ENCODE peak calls at places on chromosomes 11 and 22, in five cellular contexts. A, C, P, Z and K are unnamed samples. For H3K4me1, the result is how much of the 10 kb centered on the place peaks cover.

GRCh38 chr11:33387586-33387985 is 130.4 kb downstream of the HIPK3 start:
- DNase-seq in A (no peak), C (no peak), P (no peak), Z (no peak), K (no peak)

GRCh38 chr11:120197977-120198376 is 12.9 kb upstream of the OAF start:
- DNase-seq in A (no peak), C (no peak), P (no peak), Z (no peak), K (no peak)

GRCh38 chr22:26584010-26584409 is 5.9 kb downstream of the TPST2 start:
- DNase-seq in A (no peak), C (no peak), P (no peak), Z (no peak), K (no peak)

GRCh38 chr11:96122601-96123044 is 198.7 kb upstream of the MTMR2 start:
- DNase-seq in A (no peak), C (no peak), P (no peak), Z (no peak), K (no peak)

GRCh38 chr22:36386900-36387663 is 685 bp downstream of the MYH9 start:
- DNase-seq in A (no peak), C (peak), P (peak), Z (peak), K (peak)

GRCh38 chr11:18270102-18270501 is 4.0 kb downstream of the SAA1 start:
- DNase-seq in A (no peak), C (no peak), P (no peak), Z (peak), K (no peak)

GRCh38 chr11:73193251-73194033 is 24.6 kb upstream of the P2RY2 start:
- DNase-seq in A (no peak), C (no peak), P (no peak), Z (peak), K (peak)

GRCh38 chr11:66124564-66124963 is 54.5 kb downstream of the PACS1 start:
- DNase-seq in A (no peak), C (no peak), P (no peak), Z (no peak), K (no peak)

GRCh38 chr11:133366088-133366487 is 166.2 kb downstream of the OPCML start:
- DNase-seq in A (no peak), C (no peak), P (no peak), Z (no peak), K (no peak)

GRCh38 chr11:102971766-102972165 is 16.2 kb upstream of the MMP13 start:
- DNase-seq in A (no peak), C (no peak), P (no peak), Z (no peak), K (no peak)

GRCh38 chr22:44024288-44024908 is at the start of gene PARVB:
- DNase-seq in A (no peak), C (peak), P (peak), Z (no peak), K (peak)

GRCh38 chr11:120135838-120136237 is 2.1 kb downstream of the TRIM29 start:
- DNase-seq in A (no peak), C (no peak), P (peak), Z (peak), K (no peak)

GRCh38 chr22:46437990-46438389 is 99.4 kb downstream of the CELSR1 start:
- DNase-seq in A (no peak), C (no peak), P (no peak), Z (no peak), K (no peak)

GRCh38 chr22:35697142-35697541 is 20.5 kb upstream of the APOL5 start:
- DNase-seq in A (no peak), C (no peak), P (no peak), Z (no peak), K (no peak)

GRCh38 chr11:120205596-120206161 is 5.2 kb upstream of the OAF start:
- DNase-seq in A (no peak), C (no peak), P (no peak), Z (no peak), K (no peak)

GRCh38 chr11:97854357-97854756 is 1166.4 kb upstream of the CNTN5 start:
- DNase-seq in A (no peak), C (no peak), P (no peak), Z (no peak), K (no peak)

GRCh38 chr22:40805239-40805638 is 13.9 kb downstream of the SLC25A17 start:
- DNase-seq in A (no peak), C (no peak), P (no peak), Z (no peak), K (no peak)

GRCh38 chr11:113106507-113106906 is 145.3 kb downstream of the NCAM1 start:
- DNase-seq in A (no peak), C (no peak), P (no peak), Z (no peak), K (no peak)

GRCh38 chr22:32341122-32341740 is 16.4 kb upstream of the RFPL3 start:
- DNase-seq in A (no peak), C (no peak), P (no peak), Z (no peak), K (no peak)

GRCh38 chr11:111665779-111666178 is 63.5 kb downstream of the SIK2 start:
- DNase-seq in A (no peak), C (no peak), P (no peak), Z (no peak), K (no peak)

GRCh38 chr22:21916309-21916918 is 36.2 kb downstream of the PPM1F start:
- DNase-seq in A (no peak), C (no peak), P (no peak), Z (no peak), K (no peak)

GRCh38 chr11:8260202-8260996 is 3.3 kb downstream of the LMO1 start:
- DNase-seq in A (no peak), C (peak), P (no peak), Z (peak), K (no peak)

GRCh38 chr22:27670701-27671412 is 130.7 kb downstream of the MN1 start:
- DNase-seq in A (no peak), C (peak), P (no peak), Z (peak), K (peak)

GRCh38 chr11:3947084-3947483 is 91.6 kb downstream of the STIM1 start:
- DNase-seq in A (peak), C (no peak), P (peak), Z (peak), K (peak)

GRCh38 chr11:135075740-135076139 is 663.7 kb upstream of the B3GAT1 start:
- DNase-seq in A (peak), C (peak), P (peak), Z (peak), K (peak)

GRCh38 chr11:92332986-92333385 is 108.4 kb downstream of the FAT3 start:
- DNase-seq in A (no peak), C (no peak), P (no peak), Z (no peak), K (no peak)

GRCh38 chr22:16988257-16988656 is 19.8 kb downstream of the GAB4 start:
- DNase-seq in A (no peak), C (no peak), P (no peak), Z (no peak), K (no peak)

GRCh38 chr11:14455648-14456430 is 43.8 kb downstream of the COPB1 start:
- DNase-seq in A (no peak), C (no peak), P (no peak), Z (no peak), K (no peak)

GRCh38 chr22:19289475-19290161 is 1.9 kb downstream of the CLTCL1 start:
- DNase-seq in A (no peak), C (no peak), P (no peak), Z (no peak), K (no peak)

GRCh38 chr11:92035488-92035887 is 189.1 kb upstream of the FAT3 start:
- DNase-seq in A (no peak), C (no peak), P (no peak), Z (no peak), K (no peak)

GRCh38 chr22:42714768-42715430 is 5.8 kb downstream of the A4GALT start:
- DNase-seq in A (no peak), C (no peak), P (no peak), Z (no peak), K (no peak)

GRCh38 chr11:125345706-125346561 is 150.1 kb downstream of the FEZ1 start:
- DNase-seq in A (peak), C (peak), P (peak), Z (peak), K (peak)

GRCh38 chr11:66336234-66337102 is at the start of gene RIN1:
- DNase-seq in A (no peak), C (peak), P (peak), Z (peak), K (peak)

GRCh38 chr11:7524831-7525230 is 11.0 kb downstream of the PPFIBP2 start:
- DNase-seq in A (no peak), C (no peak), P (no peak), Z (peak), K (peak)

GRCh38 chr11:72616655-72617054 is 57.6 kb downstream of the PDE2A start:
- DNase-seq in A (no peak), C (no peak), P (no peak), Z (no peak), K (no peak)

GRCh38 chr22:34055525-34056200 is 135.4 kb upstream of the LARGE1 start:
- DNase-seq in A (no peak), C (no peak), P (no peak), Z (no peak), K (no peak)

GRCh38 chr11:45872513-45873356 is 12.7 kb upstream of the MAPK8IP1 start:
- DNase-seq in A (no peak), C (peak), P (no peak), Z (peak), K (no peak)

DNA sequence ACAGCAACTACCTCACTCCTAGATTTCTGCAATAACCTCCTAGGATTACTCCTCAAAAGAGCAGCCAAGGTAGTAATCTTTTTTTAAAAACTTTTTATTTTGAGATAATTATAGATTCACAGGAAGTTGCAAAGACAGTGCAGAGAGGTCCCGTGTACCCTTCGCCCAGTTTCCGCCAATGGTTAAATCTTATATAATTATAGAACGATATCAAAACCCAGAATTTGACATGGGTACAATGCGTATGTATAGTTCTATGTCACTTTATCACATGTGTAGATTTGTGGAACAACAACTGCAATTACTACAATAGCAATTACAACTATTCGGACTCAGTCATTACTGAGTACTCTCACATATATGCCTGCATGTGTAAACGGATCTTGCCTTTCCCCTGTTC is 94.8 kb upstream of the APOA1 start:
- DNase-seq in A (no peak), C (no peak), P (no peak), Z (no peak), K (no peak)
- H3K4me1 ChIP-seq in A (half or more), C (under half), P (under half), Z (under half), K (under half)

GRCh38 chr11:61460474-61460881 is 30.6 kb downstream of the SDHAF2 start:
- DNase-seq in A (no peak), C (no peak), P (peak), Z (no peak), K (no peak)
- H3K4me1 ChIP-seq in A (under half), C (under half), P (under half), Z (under half), K (under half)

GRCh38 chr11:35162795-35163194 is 23.8 kb downstream of the CD44 start:
- DNase-seq in A (no peak), C (no peak), P (no peak), Z (no peak), K (no peak)
- H3K4me1 ChIP-seq in A (half or more), C (half or more), P (under half), Z (half or more), K (half or more)

GRCh38 chr22:28907311-28908008 is 24.1 kb downstream of the ZNRF3 start:
- DNase-seq in A (no peak), C (no peak), P (no peak), Z (peak), K (no peak)
- H3K4me1 ChIP-seq in A (under half), C (half or more), P (under half), Z (half or more), K (under half)

GRCh38 chr11:68827733-68828132 is 14.0 kb downstream of the CPT1A start:
- DNase-seq in A (no peak), C (no peak), P (no peak), Z (no peak), K (no peak)
- H3K4me1 ChIP-seq in A (under half), C (half or more), P (under half), Z (under half), K (half or more)

GRCh38 chr11:2576536-2576935 is 123.3 kb downstream of the KCNQ1OT1 start:
- DNase-seq in A (no peak), C (peak), P (no peak), Z (peak), K (peak)

GRCh38 chr11:2578934-2579280 is 120.9 kb downstream of the KCNQ1OT1 start:
- DNase-seq in A (no peak), C (no peak), P (no peak), Z (no peak), K (peak)

GRCh38 chr11:2578006-2578933 is 121.5 kb downstream of the KCNQ1OT1 start:
- DNase-seq in A (no peak), C (peak), P (peak), Z (peak), K (peak)

GRCh38 chr11:2576116-2576515 is 123.7 kb downstream of the KCNQ1OT1 start:
- DNase-seq in A (no peak), C (peak), P (no peak), Z (peak), K (peak)

DNA sequence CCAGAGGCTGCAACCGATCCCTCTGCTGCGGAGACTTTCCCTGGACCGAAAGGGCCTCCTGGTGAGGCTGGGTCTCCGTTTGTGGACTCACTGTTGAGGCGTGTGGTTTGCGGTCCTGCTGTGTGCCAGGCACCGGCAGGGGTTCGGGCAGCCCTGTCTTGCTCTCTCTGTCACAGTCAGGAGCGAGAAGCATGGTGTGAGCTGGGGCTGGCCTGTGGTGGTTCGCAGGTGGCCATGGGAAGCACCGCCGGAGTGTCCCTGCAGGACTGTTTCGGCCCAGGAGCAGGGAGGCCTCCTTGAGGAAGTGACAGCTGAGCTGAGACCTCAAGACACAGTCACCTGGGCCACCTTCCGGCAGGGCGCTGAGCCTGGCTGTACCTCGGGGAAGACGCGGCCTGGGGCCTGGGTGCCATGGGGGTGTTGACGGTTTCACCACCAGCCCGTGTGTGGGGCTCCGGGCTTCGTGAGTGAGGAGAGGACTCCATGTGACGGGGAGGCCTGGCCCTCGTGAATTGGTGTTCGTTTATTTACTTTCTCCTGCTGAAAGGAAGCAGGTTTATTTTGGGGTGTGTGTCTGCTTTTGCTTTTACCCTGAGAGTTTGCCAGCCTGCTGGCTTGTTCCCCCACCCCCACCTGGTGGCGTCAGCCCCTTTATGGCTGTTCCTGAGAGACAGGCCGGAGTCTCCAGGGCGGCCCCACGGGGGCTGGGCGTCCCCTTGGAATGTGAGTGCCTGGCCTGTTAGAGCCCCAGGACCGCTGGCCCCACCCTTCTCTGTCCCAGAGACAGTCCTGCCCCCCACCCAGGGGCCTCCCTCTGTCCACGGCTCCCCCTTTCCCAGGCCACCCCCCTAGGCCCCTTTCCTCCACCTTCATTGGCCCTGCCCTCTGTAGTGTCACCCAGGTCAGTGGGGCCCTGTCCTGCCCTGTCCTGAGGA is 122.5 kb downstream of the KCNQ1OT1 start:
- DNase-seq in A (no peak), C (peak), P (no peak), Z (peak), K (peak)
- H3K4me1 ChIP-seq in A (under half), C (under half), P (under half), Z (under half), K (under half)

GRCh38 chr11:837990-838307 is 4.4 kb downstream of the POLR2L start:
- DNase-seq in A (no peak), C (no peak), P (no peak), Z (peak), K (no peak)

GRCh38 chr11:839875-840617 is 2.3 kb downstream of the POLR2L start:
- DNase-seq in A (no peak), C (no peak), P (no peak), Z (peak), K (no peak)

GRCh38 chr11:838441-839279 is 3.7 kb downstream of the POLR2L start:
- DNase-seq in A (no peak), C (no peak), P (no peak), Z (no peak), K (peak)

GRCh38 chr11:837189-837989 is 4.6 kb downstream of the CD151 start:
- DNase-seq in A (no peak), C (no peak), P (no peak), Z (no peak), K (no peak)

DNA sequence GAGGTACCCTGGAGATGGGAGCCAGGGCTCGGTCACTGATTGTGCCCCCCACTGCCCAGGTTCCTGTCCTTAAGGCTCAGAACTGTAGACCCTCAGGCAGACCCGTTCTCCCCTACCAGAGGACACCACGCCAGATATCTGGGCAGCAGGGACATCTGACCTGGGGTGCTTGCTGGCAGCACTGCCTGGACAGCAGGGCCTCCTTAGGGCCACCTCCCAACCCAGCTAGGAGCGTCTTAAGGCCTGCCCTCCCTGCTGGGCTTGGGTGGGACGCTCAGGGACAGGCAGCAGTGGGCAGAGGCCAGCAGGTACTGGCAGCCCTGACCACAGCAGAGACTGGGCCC is 3.1 kb downstream of the POLR2L start:
- DNase-seq in A (no peak), C (no peak), P (no peak), Z (no peak), K (no peak)
- H3K4me1 ChIP-seq in A (under half), C (half or more), P (under half), Z (under half), K (under half)

GRCh38 chr22:23579280-23579679 is 810 bp downstream of the IGLL1 start:
- DNase-seq in A (no peak), C (no peak), P (no peak), Z (no peak), K (no peak)
- H3K4me1 ChIP-seq in A (under half), C (under half), P (under half), Z (under half), K (under half)

DNA sequence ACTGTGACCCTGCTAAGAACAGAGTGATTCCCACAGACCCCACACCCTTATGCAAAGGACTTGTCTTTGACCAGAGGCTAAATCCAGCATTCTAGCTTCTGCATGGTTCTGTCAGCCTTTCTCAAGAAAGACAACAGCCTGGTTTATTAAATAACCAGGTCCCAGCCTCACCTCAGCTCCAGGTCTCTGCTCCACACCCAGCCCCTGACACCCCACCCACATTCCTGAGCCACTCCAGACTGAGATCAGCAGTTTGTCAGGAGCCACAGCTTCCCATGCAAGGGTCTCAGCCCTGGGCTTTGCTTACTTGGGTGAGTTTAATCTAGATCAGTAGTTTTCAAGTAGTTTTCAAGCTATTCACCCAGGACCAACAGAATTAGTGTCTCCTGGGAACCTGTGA is 69.1 kb downstream of the GALNT18 start:
- DNase-seq in A (no peak), C (no peak), P (no peak), Z (no peak), K (peak)
- H3K4me1 ChIP-seq in A (under half), C (under half), P (under half), Z (under half), K (under half)